ENCODE peak calls at places on chromosomes 12 and 14, in ten cellular contexts. F is CD8-positive, alpha-beta T cell; O is nephron progenitor cell; E is tibial artery; C is GM20000; I is A549; H is GM04504; D is hippocampal formation; J is NCI-H82; Q is GM04503. Z is an unnamed sample.

GRCh38 chr14:55160989-55161388 is 30.4 kb downstream of the DLGAP5 start:
- DNase-seq in C (peak), H (no peak), Q (no peak), F (no peak), J (peak), E (no peak), O (no peak), D (peak), I (peak), Z (peak)

GRCh38 chr12:113278631-113279030 is 56.3 kb downstream of the SLC8B1 start:
- DNase-seq in D (no peak), F (no peak), J (no peak), O (no peak), E (no peak), H (no peak), Q (no peak), I (no peak), C (no peak), Z (no peak)

GRCh38 chr12:52337054-52337453 is 15.9 kb upstream of the KRT83 start:
- DNase-seq in C (no peak), J (no peak), Q (no peak), D (no peak), O (no peak), F (no peak), E (no peak), H (no peak), I (no peak), Z (no peak)

GRCh38 chr14:94423465-94424056 is 29.0 kb downstream of the SERPINA11 start:
- DNase-seq in H (peak), O (peak), E (peak), D (peak), C (peak), J (peak), F (no peak), Q (no peak), I (peak), Z (peak)

GRCh38 chr14:89543420-89543790 is 126.4 kb upstream of the FOXN3 start:
- DNase-seq in E (no peak), H (no peak), J (no peak), I (no peak), O (no peak), D (peak), C (no peak), F (no peak), Q (no peak), Z (no peak)

GRCh38 chr14:100117647-100118376 is 41.6 kb downstream of the DEGS2 start:
- DNase-seq in E (no peak), O (no peak), C (no peak), F (no peak), H (no peak), I (no peak), Q (no peak), J (no peak), D (no peak), Z (no peak)

GRCh38 chr14:55297611-55298323 is 26.5 kb downstream of the FBXO34 start:
- DNase-seq in E (no peak), Q (no peak), C (peak), H (no peak), F (no peak), J (no peak), I (peak), D (no peak), O (no peak), Z (no peak)

GRCh38 chr12:107091381-107091780 is 2.0 kb downstream of the CRY1 start:
- DNase-seq in E (no peak), F (no peak), C (no peak), H (no peak), J (peak), O (no peak), Q (peak), I (peak), D (peak), Z (peak)

GRCh38 chr12:27498159-27498558 is 25.8 kb upstream of the PPFIBP1 start:
- DNase-seq in F (no peak), D (no peak), H (no peak), Q (no peak), E (no peak), C (peak), O (no peak), I (no peak), J (no peak), Z (no peak)

GRCh38 chr12:124916370-124917134 is 2.1 kb upstream of the UBC start:
- DNase-seq in H (peak), O (no peak), I (peak), C (no peak), Q (peak), J (no peak), F (peak), D (no peak), E (peak), Z (peak)

GRCh38 chr12:41536813-41537490 is 348.8 kb downstream of the PDZRN4 start:
- DNase-seq in E (no peak), H (no peak), O (no peak), J (no peak), D (no peak), F (no peak), C (no peak), I (no peak), Q (no peak), Z (no peak)

GRCh38 chr12:39972119-39972518 is 133.8 kb downstream of the SLC2A13 start:
- DNase-seq in O (no peak), C (no peak), F (no peak), J (no peak), D (no peak), Q (peak), I (no peak), E (no peak), H (peak), Z (no peak)

GRCh38 chr14:21525571-21525970 is 575 bp downstream of the SALL2 start:
- DNase-seq in E (no peak), I (no peak), F (no peak), H (no peak), Q (no peak), C (no peak), D (no peak), J (peak), O (no peak), Z (no peak)

GRCh38 chr12:29131539-29131938 is 17.5 kb upstream of the FAR2 start:
- DNase-seq in O (no peak), H (peak), J (no peak), E (no peak), D (no peak), C (no peak), I (no peak), F (no peak), Q (no peak), Z (peak)

GRCh38 chr14:22131749-22132476 is 457.1 kb downstream of the DAD1 start:
- DNase-seq in D (no peak), I (peak), Q (no peak), J (peak), O (peak), C (no peak), F (no peak), H (no peak), E (no peak), Z (no peak)

GRCh38 chr12:19654630-19655384 is 215.5 kb downstream of the AEBP2 start:
- DNase-seq in C (no peak), F (no peak), D (no peak), E (no peak), J (no peak), I (no peak), H (peak), Q (no peak), O (no peak), Z (no peak)

GRCh38 chr12:78562358-78563205 is 302.0 kb upstream of the SYT1 start:
- DNase-seq in J (peak), D (no peak), Q (no peak), O (no peak), F (no peak), H (no peak), C (no peak), E (no peak), I (peak), Z (peak)

GRCh38 chr12:113030875-113031525 is 25.5 kb upstream of the DTX1 start:
- DNase-seq in H (peak), F (no peak), J (peak), E (no peak), C (peak), D (peak), O (peak), I (peak), Q (no peak), Z (peak)

GRCh38 chr12:122004633-122005071 is 17.0 kb upstream of the BCL7A start:
- DNase-seq in I (no peak), C (no peak), O (no peak), H (no peak), D (no peak), F (no peak), E (no peak), J (no peak), Q (no peak), Z (peak)

GRCh38 chr12:6697584-6698351 is 2.8 kb downstream of the PIANP start:
- DNase-seq in O (peak), J (peak), Q (no peak), C (peak), E (no peak), H (peak), F (no peak), I (peak), D (no peak), Z (peak)

GRCh38 chr14:50882932-50883826 is 11.3 kb downstream of the ABHD12B start:
- DNase-seq in I (no peak), J (no peak), C (no peak), O (no peak), E (no peak), D (no peak), H (no peak), F (no peak), Q (no peak), Z (no peak)

GRCh38 chr14:63725786-63726185 is 2.1 kb downstream of the SGPP1 start:
- DNase-seq in C (no peak), F (no peak), J (no peak), I (no peak), Q (no peak), O (no peak), E (no peak), H (no peak), D (no peak), Z (no peak)

GRCh38 chr14:99807413-99808132 is 14.4 kb downstream of the EML1 start:
- DNase-seq in C (no peak), J (no peak), O (no peak), D (no peak), I (peak), F (no peak), Q (no peak), E (no peak), H (no peak), Z (peak)

GRCh38 chr12:13161172-13161571 is 35.4 kb upstream of the EMP1 start:
- DNase-seq in F (no peak), J (no peak), E (no peak), D (no peak), I (no peak), Q (no peak), C (no peak), H (no peak), O (no peak), Z (no peak)

GRCh38 chr12:66901136-66901932 is 222.5 kb upstream of the GRIP1 start:
- DNase-seq in D (no peak), F (no peak), E (no peak), C (peak), I (no peak), J (no peak), O (no peak), Q (no peak), H (no peak), Z (no peak)

GRCh38 chr14:92409069-92409468 is 86.1 kb downstream of the SLC24A4 start:
- DNase-seq in Q (no peak), D (no peak), F (no peak), I (no peak), O (no peak), E (no peak), C (no peak), J (no peak), H (no peak), Z (no peak)